ENCODE peak calls at places on chromosomes 16 and 17, in seven cellular contexts. One of them, this sample, is unnamed.

GRCh38 chr17:67520916-67521772 is 144.1 kb downstream of the PITPNC1 start:
- DNase-seq in testis: no peak
- DNase-seq in neural progenitor cell: no peak
- DNase-seq in left lung: no peak
- DNase-seq in ovary: no peak
- DNase-seq in IMR-90: peak; percentile 24
- DNase-seq in left ventricle myocardium inferior: no peak
- DNase-seq in this sample: no peak

GRCh38 chr17:70040336-70040735 is 34.7 kb upstream of the KCNJ16 start:
- DNase-seq in testis: no peak
- DNase-seq in neural progenitor cell: no peak
- DNase-seq in left lung: no peak
- DNase-seq in ovary: no peak
- DNase-seq in IMR-90: peak; percentile 33
- DNase-seq in left ventricle myocardium inferior: no peak
- DNase-seq in this sample: no peak

GRCh38 chr16:25176136-25176535 is 40.6 kb upstream of the AQP8 start:
- DNase-seq in testis: no peak
- DNase-seq in neural progenitor cell: no peak
- DNase-seq in left lung: no peak
- DNase-seq in ovary: no peak
- DNase-seq in IMR-90: no peak
- DNase-seq in left ventricle myocardium inferior: no peak
- DNase-seq in this sample: peak; percentile 36

GRCh38 chr17:77320046-77320445 is 179.3 kb downstream of the SEC14L1 start:
- DNase-seq in testis: no peak
- DNase-seq in neural progenitor cell: no peak
- DNase-seq in left lung: peak; percentile 79
- DNase-seq in ovary: peak; percentile 35
- DNase-seq in IMR-90: peak; percentile 63
- DNase-seq in left ventricle myocardium inferior: no peak
- DNase-seq in this sample: peak; percentile 69

GRCh38 chr16:85465328-85466307 is 147.5 kb upstream of the GSE1 start:
- DNase-seq in testis: peak; percentile 84
- DNase-seq in neural progenitor cell: no peak
- DNase-seq in left lung: no peak
- DNase-seq in ovary: peak; percentile 81
- DNase-seq in IMR-90: peak; percentile 76
- DNase-seq in left ventricle myocardium inferior: peak; percentile 87
- DNase-seq in this sample: no peak

GRCh38 chr16:49345829-49346228 is 27.8 kb upstream of the C16orf78 start:
- DNase-seq in testis: no peak
- DNase-seq in neural progenitor cell: peak; percentile 80
- DNase-seq in left lung: no peak
- DNase-seq in ovary: no peak
- DNase-seq in IMR-90: no peak
- DNase-seq in left ventricle myocardium inferior: no peak
- DNase-seq in this sample: no peak

GRCh38 chr16:3609895-3610697 is 1.3 kb downstream of the SLX4 start:
- DNase-seq in testis: no peak
- DNase-seq in neural progenitor cell: no peak
- DNase-seq in left lung: no peak
- DNase-seq in ovary: no peak
- DNase-seq in IMR-90: no peak
- DNase-seq in left ventricle myocardium inferior: no peak
- DNase-seq in this sample: no peak

GRCh38 chr17:77827039-77827438 is 131.5 kb upstream of the TNRC6C start:
- DNase-seq in testis: no peak
- DNase-seq in neural progenitor cell: no peak
- DNase-seq in left lung: peak; percentile 16
- DNase-seq in ovary: no peak
- DNase-seq in IMR-90: no peak
- DNase-seq in left ventricle myocardium inferior: no peak
- DNase-seq in this sample: peak; percentile 28

GRCh38 chr16:72400257-72401078 is 228.5 kb upstream of the PMFBP1 start:
- DNase-seq in testis: peak; percentile 56
- DNase-seq in neural progenitor cell: peak; percentile 77
- DNase-seq in left lung: no peak
- DNase-seq in ovary: no peak
- DNase-seq in IMR-90: peak; percentile 62
- DNase-seq in left ventricle myocardium inferior: no peak
- DNase-seq in this sample: no peak

GRCh38 chr17:79922161-79922569 is 82.9 kb upstream of the CBX4 start:
- DNase-seq in testis: no peak
- DNase-seq in neural progenitor cell: no peak
- DNase-seq in left lung: peak; percentile 63
- DNase-seq in ovary: no peak
- DNase-seq in IMR-90: no peak
- DNase-seq in left ventricle myocardium inferior: no peak
- DNase-seq in this sample: no peak

GRCh38 chr16:57627184-57627871 is 1.1 kb upstream of the ADGRG1 start:
- DNase-seq in testis: no peak
- DNase-seq in neural progenitor cell: peak; percentile 75
- DNase-seq in left lung: peak; percentile 61
- DNase-seq in ovary: no peak
- DNase-seq in IMR-90: peak; percentile 85
- DNase-seq in left ventricle myocardium inferior: no peak
- DNase-seq in this sample: no peak

GRCh38 chr17:64534187-64534586 is 27.4 kb downstream of the CEP95 start:
- DNase-seq in testis: no peak
- DNase-seq in neural progenitor cell: no peak
- DNase-seq in left lung: no peak
- DNase-seq in ovary: no peak
- DNase-seq in IMR-90: no peak
- DNase-seq in left ventricle myocardium inferior: no peak
- DNase-seq in this sample: no peak

GRCh38 chr17:58047751-58048150 is 35.5 kb upstream of the DYNLL2 start:
- DNase-seq in testis: no peak
- DNase-seq in neural progenitor cell: no peak
- DNase-seq in left lung: no peak
- DNase-seq in ovary: no peak
- DNase-seq in IMR-90: no peak
- DNase-seq in left ventricle myocardium inferior: no peak
- DNase-seq in this sample: no peak

GRCh38 chr17:1643293-1643998 is 2.1 kb downstream of the SCARF1 start:
- DNase-seq in testis: peak; percentile 64
- DNase-seq in neural progenitor cell: peak; percentile 87
- DNase-seq in left lung: peak; percentile 91
- DNase-seq in ovary: no peak
- DNase-seq in IMR-90: no peak
- DNase-seq in left ventricle myocardium inferior: no peak
- DNase-seq in this sample: peak; percentile 92

GRCh38 chr17:73620414-73620813 is 23.8 kb downstream of the SDK2 start:
- DNase-seq in testis: no peak
- DNase-seq in neural progenitor cell: no peak
- DNase-seq in left lung: no peak
- DNase-seq in ovary: no peak
- DNase-seq in IMR-90: no peak
- DNase-seq in left ventricle myocardium inferior: no peak
- DNase-seq in this sample: no peak

GRCh38 chr17:76826290-76827138 is 41.7 kb upstream of the MGAT5B start:
- DNase-seq in testis: no peak
- DNase-seq in neural progenitor cell: no peak
- DNase-seq in left lung: no peak
- DNase-seq in ovary: no peak
- DNase-seq in IMR-90: no peak
- DNase-seq in left ventricle myocardium inferior: no peak
- DNase-seq in this sample: no peak

GRCh38 chr16:88421301-88421700 is 31.8 kb upstream of the ZFPM1 start:
- DNase-seq in testis: no peak
- DNase-seq in neural progenitor cell: no peak
- DNase-seq in left lung: no peak
- DNase-seq in ovary: no peak
- DNase-seq in IMR-90: no peak
- DNase-seq in left ventricle myocardium inferior: no peak
- DNase-seq in this sample: no peak

GRCh38 chr16:12271006-12271405 is 294.5 kb downstream of the SNX29 start:
- DNase-seq in testis: peak; percentile 45
- DNase-seq in neural progenitor cell: peak; percentile 75
- DNase-seq in left lung: no peak
- DNase-seq in ovary: no peak
- DNase-seq in IMR-90: peak; percentile 32
- DNase-seq in left ventricle myocardium inferior: no peak
- DNase-seq in this sample: no peak

GRCh38 chr16:1493746-1494094 is 560 bp downstream of the TELO2 start:
- DNase-seq in testis: no peak
- DNase-seq in neural progenitor cell: peak; percentile 60
- DNase-seq in left lung: peak; percentile 83
- DNase-seq in ovary: no peak
- DNase-seq in IMR-90: no peak
- DNase-seq in left ventricle myocardium inferior: no peak
- DNase-seq in this sample: no peak

GRCh38 chr17:45308840-45309239 is 8.0 kb downstream of the MAP3K14 start:
- DNase-seq in testis: no peak
- DNase-seq in neural progenitor cell: no peak
- DNase-seq in left lung: no peak
- DNase-seq in ovary: no peak
- DNase-seq in IMR-90: no peak
- DNase-seq in left ventricle myocardium inferior: no peak
- DNase-seq in this sample: no peak

GRCh38 chr16:17389392-17389791 is 81.4 kb downstream of the XYLT1 start:
- DNase-seq in testis: no peak
- DNase-seq in neural progenitor cell: no peak
- DNase-seq in left lung: no peak
- DNase-seq in ovary: no peak
- DNase-seq in IMR-90: peak; percentile 79
- DNase-seq in left ventricle myocardium inferior: no peak
- DNase-seq in this sample: no peak

GRCh38 chr17:54455251-54455868 is 445.3 kb upstream of the TOM1L1 start:
- DNase-seq in testis: no peak
- DNase-seq in neural progenitor cell: no peak
- DNase-seq in left lung: no peak
- DNase-seq in ovary: no peak
- DNase-seq in IMR-90: no peak
- DNase-seq in left ventricle myocardium inferior: no peak
- DNase-seq in this sample: no peak

GRCh38 chr17:17503566-17504130 is 7.5 kb upstream of the RASD1 start:
- DNase-seq in testis: peak; percentile 59
- DNase-seq in neural progenitor cell: no peak
- DNase-seq in left lung: peak; percentile 53
- DNase-seq in ovary: no peak
- DNase-seq in IMR-90: no peak
- DNase-seq in left ventricle myocardium inferior: peak; percentile 24
- DNase-seq in this sample: peak; percentile 48

GRCh38 chr16:19331794-19332193 is 46.3 kb downstream of the CLEC19A start:
- DNase-seq in testis: no peak
- DNase-seq in neural progenitor cell: no peak
- DNase-seq in left lung: no peak
- DNase-seq in ovary: no peak
- DNase-seq in IMR-90: no peak
- DNase-seq in left ventricle myocardium inferior: no peak
- DNase-seq in this sample: no peak

DNA sequence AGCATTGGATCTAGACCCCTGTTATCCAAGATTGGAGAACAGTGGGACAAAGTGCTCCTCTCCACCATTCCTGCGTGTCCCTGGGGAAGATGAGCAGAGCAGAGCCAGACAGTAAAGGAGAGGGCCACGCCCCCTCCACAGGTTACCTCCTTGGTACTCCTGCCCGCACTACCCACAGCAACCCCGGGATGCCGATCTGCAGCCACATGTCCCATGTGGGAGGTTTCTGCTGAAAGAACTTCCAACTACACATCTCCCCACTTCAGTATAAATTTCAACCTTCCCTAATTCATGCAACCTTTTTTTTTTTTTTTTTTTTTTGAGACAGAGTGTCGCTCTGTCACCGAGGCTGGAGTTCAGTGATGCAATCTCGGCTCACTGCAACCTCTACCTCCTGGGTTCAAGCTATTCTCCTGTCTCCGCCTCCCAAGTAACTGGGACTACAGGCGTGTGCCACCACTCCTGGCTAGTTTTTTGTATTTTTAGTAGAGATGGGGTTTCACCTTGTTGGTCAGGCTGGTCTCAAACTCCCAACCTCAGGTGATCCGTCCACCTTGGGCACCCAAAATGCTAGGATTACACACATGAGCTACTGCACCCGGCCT is 2.3 kb downstream of the RAB37 start:
- DNase-seq in testis: no peak
- DNase-seq in neural progenitor cell: no peak
- DNase-seq in left lung: no peak
- DNase-seq in ovary: no peak
- DNase-seq in IMR-90: no peak
- DNase-seq in left ventricle myocardium inferior: no peak
- DNase-seq in this sample: no peak
- H3K4me1 ChIP-seq in testis: peaks cover 12% of the 10 kb centered on the region
- H3K4me1 ChIP-seq in neural progenitor cell: peaks cover 7% of the 10 kb centered on the region
- H3K4me1 ChIP-seq in left lung: peaks cover 8% of the 10 kb centered on the region
- H3K4me1 ChIP-seq in ovary: peaks cover 12% of the 10 kb centered on the region
- H3K4me1 ChIP-seq in IMR-90: peaks cover 7% of the 10 kb centered on the region
- H3K4me1 ChIP-seq in left ventricle myocardium inferior: peaks cover 39% of the 10 kb centered on the region
- H3K4me1 ChIP-seq in this sample: peaks cover 48% of the 10 kb centered on the region

DNA sequence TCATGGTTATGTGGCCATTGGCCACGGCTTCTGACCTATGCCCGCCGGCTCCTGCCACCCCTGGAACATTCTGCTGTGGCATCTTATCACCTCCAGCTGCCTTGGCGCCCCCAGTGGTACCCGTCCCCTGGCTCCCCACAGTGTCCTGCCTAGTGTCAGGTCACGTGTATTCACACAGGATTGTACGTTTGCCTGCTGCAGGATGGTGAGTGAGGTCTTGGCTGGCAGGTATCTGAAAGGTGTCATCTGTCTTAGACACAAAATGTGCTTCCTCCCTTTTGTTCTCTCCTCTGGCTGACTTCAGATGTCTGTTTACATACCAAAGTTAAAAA is 24.9 kb downstream of the DBNDD1 start:
- DNase-seq in testis: no peak
- DNase-seq in neural progenitor cell: no peak
- DNase-seq in left lung: peak; percentile 31
- DNase-seq in ovary: no peak
- DNase-seq in IMR-90: no peak
- DNase-seq in left ventricle myocardium inferior: no peak
- DNase-seq in this sample: no peak
- H3K36me3 ChIP-seq in testis: no peaks in the 10 kb centered on the region
- H3K36me3 ChIP-seq in neural progenitor cell: no peaks in the 10 kb centered on the region
- H3K36me3 ChIP-seq in left lung: peaks cover 70% of the 10 kb centered on the region
- H3K36me3 ChIP-seq in ovary: no peaks in the 10 kb centered on the region
- H3K36me3 ChIP-seq in IMR-90: peaks cover 46% of the 10 kb centered on the region
- H3K36me3 ChIP-seq in left ventricle myocardium inferior: peaks cover 70% of the 10 kb centered on the region
- H3K36me3 ChIP-seq in this sample: peaks cover 50% of the 10 kb centered on the region

GRCh38 chr16:59249049-59249448 is 514.9 kb upstream of the GOT2 start:
- DNase-seq in testis: no peak
- DNase-seq in neural progenitor cell: peak; percentile 46
- DNase-seq in left lung: no peak
- DNase-seq in ovary: no peak
- DNase-seq in IMR-90: no peak
- DNase-seq in left ventricle myocardium inferior: no peak
- DNase-seq in this sample: no peak
- TF ChIP-seq CTCF in testis: no peak
- TF ChIP-seq CTCF in neural progenitor cell: peak; percentile 35
- TF ChIP-seq CTCF in left lung: no peak
- TF ChIP-seq CTCF in ovary: no peak
- TF ChIP-seq CTCF in IMR-90: no peak
- TF ChIP-seq CTCF in left ventricle myocardium inferior: peak; percentile 23
- TF ChIP-seq CTCF in this sample: no peak

DNA sequence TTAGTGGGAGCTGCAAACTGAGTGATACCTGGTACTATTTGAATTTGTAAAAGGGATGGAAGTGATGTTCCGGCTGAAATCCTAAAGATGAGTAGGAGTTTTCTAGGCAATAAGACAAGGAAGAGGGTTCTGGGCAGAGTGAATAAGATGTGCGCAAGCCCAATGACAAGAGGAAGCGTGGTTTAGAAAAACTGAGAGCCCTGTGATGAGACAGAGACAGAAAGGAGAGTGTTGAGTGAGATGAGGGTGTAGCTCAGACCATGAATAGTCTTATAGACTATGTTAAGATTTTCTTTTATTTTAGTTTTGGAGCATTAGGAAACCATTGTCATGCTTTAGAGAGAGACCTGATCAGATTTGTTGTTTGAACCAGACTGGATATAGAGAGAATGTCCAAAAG is 50.2 kb downstream of the COX10 start:
- DNase-seq in testis: no peak
- DNase-seq in neural progenitor cell: no peak
- DNase-seq in left lung: no peak
- DNase-seq in ovary: no peak
- DNase-seq in IMR-90: no peak
- DNase-seq in left ventricle myocardium inferior: no peak
- DNase-seq in this sample: no peak
- H3K4me1 ChIP-seq in testis: no peaks in the 10 kb centered on the region
- H3K4me1 ChIP-seq in neural progenitor cell: no peaks in the 10 kb centered on the region
- H3K4me1 ChIP-seq in left lung: no peaks in the 10 kb centered on the region
- H3K4me1 ChIP-seq in ovary: no peaks in the 10 kb centered on the region
- H3K4me1 ChIP-seq in IMR-90: no peaks in the 10 kb centered on the region
- H3K4me1 ChIP-seq in left ventricle myocardium inferior: peaks cover 21% of the 10 kb centered on the region
- H3K4me1 ChIP-seq in this sample: no peaks in the 10 kb centered on the region